ENCODE peak calls at places on chromosomes 7 and 10, in six cellular contexts. One of them, this sample, is unnamed.

GRCh38 chr7:149729983-149730801 is 43.2 kb downstream of the ZNF467 start:
- DNase-seq in GM10248: no peak
- DNase-seq in right lobe of liver: no peak
- DNase-seq in astrocyte of the cerebellum: no peak
- DNase-seq in heart right ventricle: peak
- DNase-seq in progenitor cell of endocrine pancreas: no peak
- DNase-seq in this sample: no peak

GRCh38 chr7:78226059-78226658 is 427.6 kb downstream of the PHTF2 start:
- DNase-seq in heart right ventricle: peak
- DNase-seq in progenitor cell of endocrine pancreas: no peak
- DNase-seq in right lobe of liver: peak
- DNase-seq in GM10248: no peak
- DNase-seq in astrocyte of the cerebellum: peak
- DNase-seq in this sample: no peak

GRCh38 chr7:88147341-88147740 is 72.5 kb downstream of the SRI start:
- DNase-seq in astrocyte of the cerebellum: no peak
- DNase-seq in right lobe of liver: no peak
- DNase-seq in heart right ventricle: no peak
- DNase-seq in GM10248: no peak
- DNase-seq in progenitor cell of endocrine pancreas: no peak
- DNase-seq in this sample: no peak

GRCh38 chr10:52918714-52919316 is 146.2 kb upstream of the MBL2 start:
- DNase-seq in heart right ventricle: no peak
- DNase-seq in right lobe of liver: no peak
- DNase-seq in GM10248: no peak
- DNase-seq in progenitor cell of endocrine pancreas: no peak
- DNase-seq in astrocyte of the cerebellum: no peak
- DNase-seq in this sample: no peak

GRCh38 chr10:103458720-103459119 is at the start of gene CALHM1:
- DNase-seq in heart right ventricle: no peak
- DNase-seq in GM10248: peak
- DNase-seq in right lobe of liver: no peak
- DNase-seq in progenitor cell of endocrine pancreas: no peak
- DNase-seq in astrocyte of the cerebellum: no peak
- DNase-seq in this sample: no peak

GRCh38 chr10:125209591-125210373 is 49.4 kb upstream of the CTBP2 start:
- DNase-seq in GM10248: no peak
- DNase-seq in progenitor cell of endocrine pancreas: no peak
- DNase-seq in astrocyte of the cerebellum: peak
- DNase-seq in heart right ventricle: no peak
- DNase-seq in right lobe of liver: no peak
- DNase-seq in this sample: no peak

GRCh38 chr7:47806701-47807103 is 141.6 kb downstream of the PKD1L1 start:
- DNase-seq in GM10248: no peak
- DNase-seq in heart right ventricle: no peak
- DNase-seq in right lobe of liver: no peak
- DNase-seq in progenitor cell of endocrine pancreas: no peak
- DNase-seq in astrocyte of the cerebellum: no peak
- DNase-seq in this sample: no peak

GRCh38 chr10:58651040-58651439 is 138.4 kb downstream of the BICC1 start:
- DNase-seq in right lobe of liver: no peak
- DNase-seq in progenitor cell of endocrine pancreas: no peak
- DNase-seq in astrocyte of the cerebellum: peak
- DNase-seq in heart right ventricle: peak
- DNase-seq in GM10248: no peak
- DNase-seq in this sample: no peak

GRCh38 chr10:8289186-8289924 is 234.9 kb downstream of the GATA3 start:
- DNase-seq in progenitor cell of endocrine pancreas: no peak
- DNase-seq in GM10248: no peak
- DNase-seq in right lobe of liver: no peak
- DNase-seq in astrocyte of the cerebellum: no peak
- DNase-seq in heart right ventricle: no peak
- DNase-seq in this sample: no peak

GRCh38 chr7:151410405-151411390 is 860 bp upstream of the WDR86 start:
- DNase-seq in right lobe of liver: no peak
- DNase-seq in GM10248: no peak
- DNase-seq in astrocyte of the cerebellum: no peak
- DNase-seq in progenitor cell of endocrine pancreas: peak
- DNase-seq in heart right ventricle: no peak
- DNase-seq in this sample: no peak

GRCh38 chr7:80942261-80943041 is 23.6 kb upstream of the SEMA3C start:
- DNase-seq in GM10248: no peak
- DNase-seq in right lobe of liver: no peak
- DNase-seq in heart right ventricle: peak
- DNase-seq in astrocyte of the cerebellum: peak
- DNase-seq in progenitor cell of endocrine pancreas: no peak
- DNase-seq in this sample: no peak

GRCh38 chr7:101241015-101241363 is 3.4 kb upstream of the CLDN15 start:
- DNase-seq in right lobe of liver: no peak
- DNase-seq in astrocyte of the cerebellum: no peak
- DNase-seq in progenitor cell of endocrine pancreas: no peak
- DNase-seq in GM10248: no peak
- DNase-seq in heart right ventricle: no peak
- DNase-seq in this sample: no peak

GRCh38 chr10:49608925-49609282 is 1.2 kb upstream of the SLC18A3 start:
- DNase-seq in GM10248: no peak
- DNase-seq in astrocyte of the cerebellum: no peak
- DNase-seq in heart right ventricle: no peak
- DNase-seq in right lobe of liver: no peak
- DNase-seq in progenitor cell of endocrine pancreas: no peak
- DNase-seq in this sample: no peak

GRCh38 chr10:128915630-128916029 is 551.4 kb upstream of the MGMT start:
- DNase-seq in astrocyte of the cerebellum: no peak
- DNase-seq in right lobe of liver: no peak
- DNase-seq in heart right ventricle: peak
- DNase-seq in GM10248: no peak
- DNase-seq in progenitor cell of endocrine pancreas: no peak
- DNase-seq in this sample: no peak

GRCh38 chr7:76260171-76260703 is 42.2 kb upstream of the HSPB1 start:
- DNase-seq in GM10248: peak
- DNase-seq in right lobe of liver: peak
- DNase-seq in progenitor cell of endocrine pancreas: peak
- DNase-seq in heart right ventricle: no peak
- DNase-seq in astrocyte of the cerebellum: no peak
- DNase-seq in this sample: no peak

GRCh38 chr10:34854147-34854601 is 39.1 kb upstream of the PARD3 start:
- DNase-seq in progenitor cell of endocrine pancreas: no peak
- DNase-seq in heart right ventricle: peak
- DNase-seq in GM10248: no peak
- DNase-seq in astrocyte of the cerebellum: peak
- DNase-seq in right lobe of liver: no peak
- DNase-seq in this sample: no peak

GRCh38 chr10:75355706-75356105 is 45.9 kb downstream of the ZNF503 start:
- DNase-seq in right lobe of liver: no peak
- DNase-seq in progenitor cell of endocrine pancreas: no peak
- DNase-seq in GM10248: no peak
- DNase-seq in astrocyte of the cerebellum: no peak
- DNase-seq in heart right ventricle: no peak
- DNase-seq in this sample: no peak

GRCh38 chr7:151085691-151086620 is at the start of gene AGAP3:
- DNase-seq in heart right ventricle: peak
- DNase-seq in GM10248: peak
- DNase-seq in astrocyte of the cerebellum: no peak
- DNase-seq in progenitor cell of endocrine pancreas: peak
- DNase-seq in right lobe of liver: peak
- DNase-seq in this sample: peak

GRCh38 chr10:44647877-44648542 is 263.1 kb upstream of the CXCL12 start:
- DNase-seq in progenitor cell of endocrine pancreas: no peak
- DNase-seq in GM10248: no peak
- DNase-seq in heart right ventricle: no peak
- DNase-seq in astrocyte of the cerebellum: no peak
- DNase-seq in right lobe of liver: no peak
- DNase-seq in this sample: no peak

GRCh38 chr7:15158141-15158810 is 255.7 kb upstream of the DGKB start:
- DNase-seq in astrocyte of the cerebellum: no peak
- DNase-seq in GM10248: no peak
- DNase-seq in heart right ventricle: no peak
- DNase-seq in right lobe of liver: no peak
- DNase-seq in progenitor cell of endocrine pancreas: no peak
- DNase-seq in this sample: no peak

GRCh38 chr10:38076687-38077086 is 17.4 kb upstream of the ZNF37A start:
- DNase-seq in GM10248: no peak
- DNase-seq in heart right ventricle: no peak
- DNase-seq in astrocyte of the cerebellum: no peak
- DNase-seq in progenitor cell of endocrine pancreas: no peak
- DNase-seq in right lobe of liver: no peak
- DNase-seq in this sample: no peak

GRCh38 chr10:75395171-75395954 is 6.2 kb downstream of the ZNF503 start:
- DNase-seq in astrocyte of the cerebellum: no peak
- DNase-seq in heart right ventricle: no peak
- DNase-seq in progenitor cell of endocrine pancreas: peak
- DNase-seq in GM10248: peak
- DNase-seq in right lobe of liver: peak
- DNase-seq in this sample: no peak

GRCh38 chr7:99095698-99096097 is 48.2 kb downstream of the SMURF1 start:
- DNase-seq in heart right ventricle: peak
- DNase-seq in right lobe of liver: no peak
- DNase-seq in progenitor cell of endocrine pancreas: no peak
- DNase-seq in GM10248: no peak
- DNase-seq in astrocyte of the cerebellum: no peak
- DNase-seq in this sample: no peak

GRCh38 chr7:50677279-50677996 is 105.3 kb downstream of the GRB10 start:
- DNase-seq in GM10248: no peak
- DNase-seq in heart right ventricle: no peak
- DNase-seq in right lobe of liver: no peak
- DNase-seq in astrocyte of the cerebellum: no peak
- DNase-seq in progenitor cell of endocrine pancreas: no peak
- DNase-seq in this sample: no peak

GRCh38 chr10:80541144-80541750 is 3.5 kb downstream of the SH2D4B start:
- DNase-seq in right lobe of liver: no peak
- DNase-seq in heart right ventricle: peak
- DNase-seq in astrocyte of the cerebellum: no peak
- DNase-seq in GM10248: no peak
- DNase-seq in progenitor cell of endocrine pancreas: no peak
- DNase-seq in this sample: no peak

GRCh38 chr7:26993816-26994810 is 101.7 kb downstream of the HOXA1 start:
- DNase-seq in astrocyte of the cerebellum: no peak
- DNase-seq in GM10248: no peak
- DNase-seq in progenitor cell of endocrine pancreas: no peak
- DNase-seq in right lobe of liver: no peak
- DNase-seq in heart right ventricle: no peak
- DNase-seq in this sample: no peak

GRCh38 chr10:77392236-77392721 is 245.3 kb downstream of the KCNMA1 start:
- DNase-seq in right lobe of liver: no peak
- DNase-seq in astrocyte of the cerebellum: no peak
- DNase-seq in GM10248: no peak
- DNase-seq in heart right ventricle: no peak
- DNase-seq in progenitor cell of endocrine pancreas: no peak
- DNase-seq in this sample: no peak

GRCh38 chr10:21363087-21363752 is 162.3 kb downstream of the SKIDA1 start:
- DNase-seq in GM10248: no peak
- DNase-seq in heart right ventricle: peak
- DNase-seq in progenitor cell of endocrine pancreas: no peak
- DNase-seq in right lobe of liver: no peak
- DNase-seq in astrocyte of the cerebellum: no peak
- DNase-seq in this sample: no peak

GRCh38 chr7:36871863-36872262 is 147.6 kb upstream of the AOAH start:
- DNase-seq in GM10248: peak
- DNase-seq in astrocyte of the cerebellum: no peak
- DNase-seq in progenitor cell of endocrine pancreas: no peak
- DNase-seq in right lobe of liver: no peak
- DNase-seq in heart right ventricle: no peak
- DNase-seq in this sample: no peak

GRCh38 chr7:73706122-73707044 is 13.1 kb downstream of the STX1A start:
- DNase-seq in right lobe of liver: no peak
- DNase-seq in astrocyte of the cerebellum: no peak
- DNase-seq in progenitor cell of endocrine pancreas: no peak
- DNase-seq in GM10248: no peak
- DNase-seq in heart right ventricle: no peak
- DNase-seq in this sample: no peak

GRCh38 chr10:71939304-71939703 is 24.9 kb upstream of the CHST3 start:
- DNase-seq in GM10248: no peak
- DNase-seq in heart right ventricle: no peak
- DNase-seq in astrocyte of the cerebellum: no peak
- DNase-seq in progenitor cell of endocrine pancreas: no peak
- DNase-seq in right lobe of liver: no peak
- DNase-seq in this sample: no peak
- TF ChIP-seq CTCF in GM10248: no peak
- TF ChIP-seq CTCF in heart right ventricle: no peak
- TF ChIP-seq CTCF in astrocyte of the cerebellum: no peak
- TF ChIP-seq CTCF in progenitor cell of endocrine pancreas: no peak
- TF ChIP-seq CTCF in right lobe of liver: no peak
- TF ChIP-seq CTCF in this sample: no peak

GRCh38 chr10:5199398-5199797 is 2.8 kb downstream of the AKR1C4 start:
- DNase-seq in right lobe of liver: peak
- DNase-seq in heart right ventricle: no peak
- DNase-seq in astrocyte of the cerebellum: no peak
- DNase-seq in GM10248: no peak
- DNase-seq in progenitor cell of endocrine pancreas: no peak
- DNase-seq in this sample: no peak
- TF ChIP-seq CTCF in right lobe of liver: peak
- TF ChIP-seq CTCF in heart right ventricle: no peak
- TF ChIP-seq CTCF in astrocyte of the cerebellum: no peak
- TF ChIP-seq CTCF in GM10248: no peak
- TF ChIP-seq CTCF in progenitor cell of endocrine pancreas: no peak
- TF ChIP-seq CTCF in this sample: no peak

DNA sequence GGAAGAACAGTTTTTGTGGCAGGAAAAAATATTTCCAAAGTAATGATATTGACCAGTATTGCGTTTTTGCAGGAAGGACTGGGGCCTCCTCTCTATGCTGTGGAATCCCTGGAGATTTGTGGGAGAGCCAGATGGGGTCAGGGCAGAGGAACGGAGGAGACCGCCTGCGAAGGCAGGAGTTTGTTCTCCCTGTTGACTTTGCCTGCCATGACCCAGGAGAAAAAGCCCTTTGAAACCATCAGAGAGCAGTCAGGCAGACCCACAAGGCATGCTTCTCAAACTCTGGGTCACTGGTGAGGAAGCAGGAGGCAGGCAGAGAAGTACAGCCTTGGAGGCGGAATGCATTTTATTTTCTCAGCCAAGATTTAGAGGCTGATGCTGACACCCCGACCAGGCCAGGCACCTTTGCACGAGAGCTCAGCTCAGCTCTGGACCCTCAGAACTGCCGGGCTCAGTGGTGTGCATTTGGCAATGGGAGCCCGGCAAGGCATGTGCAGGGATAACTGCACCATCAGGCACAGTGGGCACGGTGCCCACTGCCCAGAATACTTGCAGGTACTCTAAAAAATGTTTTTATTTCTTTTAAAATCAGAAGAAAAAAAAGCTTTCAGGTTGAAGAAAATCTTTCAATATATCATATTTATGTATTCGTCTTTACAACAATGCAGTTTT is 410.4 kb downstream of the RPS24 start:
- DNase-seq in progenitor cell of endocrine pancreas: no peak
- DNase-seq in right lobe of liver: no peak
- DNase-seq in astrocyte of the cerebellum: no peak
- DNase-seq in GM10248: no peak
- DNase-seq in heart right ventricle: no peak
- DNase-seq in this sample: no peak
- TF ChIP-seq CTCF in progenitor cell of endocrine pancreas: no peak
- TF ChIP-seq CTCF in right lobe of liver: no peak
- TF ChIP-seq CTCF in astrocyte of the cerebellum: no peak
- TF ChIP-seq CTCF in GM10248: no peak
- TF ChIP-seq CTCF in heart right ventricle: no peak
- TF ChIP-seq CTCF in this sample: no peak

DNA sequence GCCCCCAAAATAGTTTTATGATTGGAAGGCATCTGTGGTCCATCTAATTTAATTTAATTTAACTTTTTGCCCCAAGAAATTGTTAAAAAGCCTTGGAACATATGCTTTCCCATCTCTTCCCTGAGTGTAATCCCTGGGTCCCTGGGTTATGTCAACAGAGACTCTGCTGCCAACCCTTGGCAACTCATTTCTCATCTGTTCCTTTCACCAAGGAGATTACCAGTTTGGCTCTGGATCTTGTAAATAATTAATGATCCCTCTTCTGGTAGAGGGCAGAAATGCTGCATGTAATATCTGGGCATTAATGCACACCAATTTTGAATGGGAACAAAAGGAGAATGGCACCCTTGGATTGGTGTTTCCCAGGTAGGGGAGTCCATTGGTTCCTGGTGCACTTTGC is 514.2 kb downstream of the CCSER2 start:
- DNase-seq in astrocyte of the cerebellum: no peak
- DNase-seq in heart right ventricle: peak
- DNase-seq in right lobe of liver: peak
- DNase-seq in GM10248: no peak
- DNase-seq in progenitor cell of endocrine pancreas: no peak
- DNase-seq in this sample: no peak
- TF ChIP-seq CTCF in astrocyte of the cerebellum: no peak
- TF ChIP-seq CTCF in heart right ventricle: peak
- TF ChIP-seq CTCF in right lobe of liver: peak
- TF ChIP-seq CTCF in GM10248: no peak
- TF ChIP-seq CTCF in progenitor cell of endocrine pancreas: no peak
- TF ChIP-seq CTCF in this sample: no peak

This sample was measured in activated B cell treated with CpG ODN at 0.5 μM for 24 hours.